ENCODE peak calls at places on chromosome 9, in four cellular contexts. O is AG04450, R is fibroblast of pulmonary artery, K is NCI-H1417. W is an unnamed sample.
A peak's percentile ranks its signal among the peaks of the same experiment; 100 is the strongest.

GRCh38 chr9:134658378-134658955 is 16.9 kb downstream of the COL5A1 start:
- DNase-seq in K (no peak), O (no peak), R (no peak), W (no peak)

GRCh38 chr9:91898451-91899433 is 51.3 kb downstream of the ROR2 start:
- DNase-seq in O (no peak), R (peak; percentile 57), K (peak; percentile 87), W (no peak)

GRCh38 chr9:115739096-115739875 is 414.3 kb upstream of the PAPPA start:
- DNase-seq in O (no peak), R (peak; percentile 52), K (no peak), W (no peak)

GRCh38 chr9:125131778-125132177 is 11.6 kb downstream of the SCAI start:
- DNase-seq in O (no peak), R (no peak), K (no peak), W (no peak)

GRCh38 chr9:91421987-91422765 is 1.5 kb downstream of the NFIL3 start:
- DNase-seq in R (peak; percentile 48), K (peak; percentile 41), O (no peak), W (no peak)

GRCh38 chr9:106420511-106420944 is 442.4 kb upstream of the ZNF462 start:
- DNase-seq in O (no peak), R (no peak), K (no peak), W (peak; percentile 54)

GRCh38 chr9:37426846-37427245 is 4.3 kb downstream of the GRHPR start:
- DNase-seq in O (no peak), R (no peak), K (no peak), W (no peak)

GRCh38 chr9:92499701-92500100 is 17.4 kb upstream of the ASPN start:
- DNase-seq in R (no peak), K (no peak), O (no peak), W (no peak)

GRCh38 chr9:133153227-133154096 is 10.3 kb downstream of the GBGT1 start:
- DNase-seq in R (no peak), K (no peak), O (no peak), W (no peak)

GRCh38 chr9:114588671-114589526 is 1.3 kb downstream of the ATP6V1G1 start:
- DNase-seq in K (no peak), O (no peak), R (peak; percentile 43), W (no peak)

GRCh38 chr9:127172066-127172707 is 49.8 kb upstream of the ANGPTL2 start:
- DNase-seq in O (peak; percentile 32), K (no peak), R (no peak), W (no peak)

GRCh38 chr9:107681988-107682387 is 192.4 kb upstream of the KLF4 start:
- DNase-seq in R (no peak), K (no peak), O (no peak), W (no peak)

GRCh38 chr9:75376855-75377254 is 288.5 kb downstream of the OSTF1 start:
- DNase-seq in R (no peak), O (no peak), K (no peak), W (no peak)

GRCh38 chr9:110153431-110153830 is 54.5 kb downstream of the C9orf152 start:
- DNase-seq in O (no peak), K (no peak), R (no peak), W (no peak)

GRCh38 chr9:73872693-73873092 is 624.4 kb upstream of the RORB start:
- DNase-seq in R (no peak), K (no peak), O (no peak), W (no peak)

GRCh38 chr9:136996361-136997281 is at the start of gene CLIC3:
- DNase-seq in K (peak; percentile 34), R (no peak), O (no peak), W (no peak)

GRCh38 chr9:35660966-35661413 is 2.9 kb downstream of the CCDC107 start:
- DNase-seq in R (peak; percentile 56), O (no peak), K (no peak), W (no peak)

GRCh38 chr9:95773061-95773433 is 102.4 kb upstream of the ERCC6L2 start:
- DNase-seq in O (no peak), K (no peak), R (no peak), W (no peak)

GRCh38 chr9:124262596-124263045 is 4.9 kb downstream of the NEK6 start:
- DNase-seq in O (no peak), R (peak; percentile 68), K (no peak), W (no peak)

GRCh38 chr9:112569186-112569585 is 82.6 kb downstream of the KIAA1958 start:
- DNase-seq in K (no peak), O (peak; percentile 32), R (peak; percentile 68), W (peak; percentile 77)

GRCh38 chr9:135671591-135672041 is 8.5 kb downstream of the LCN9 start:
- DNase-seq in O (no peak), R (no peak), K (no peak), W (no peak)

GRCh38 chr9:131015876-131016397 is 7.0 kb downstream of the LAMC3 start:
- DNase-seq in O (no peak), K (no peak), R (no peak), W (no peak)

GRCh38 chr9:100595391-100596199 is 17.7 kb downstream of the CAVIN4 start:
- DNase-seq in O (no peak), R (peak; percentile 79), K (peak; percentile 53), W (no peak)

GRCh38 chr9:125494555-125494920 is 212.5 kb downstream of the MAPKAP1 start:
- DNase-seq in R (no peak), O (peak; percentile 30), K (no peak), W (no peak)

GRCh38 chr9:135332979-135333748 is 146.4 kb upstream of the PPP1R26 start:
- DNase-seq in K (no peak), O (no peak), R (no peak), W (no peak)

GRCh38 chr9:75229605-75230332 is 141.5 kb downstream of the OSTF1 start:
- DNase-seq in K (no peak), O (no peak), R (peak; percentile 24), W (no peak)

GRCh38 chr9:106535439-106535838 is 327.5 kb upstream of the ZNF462 start:
- DNase-seq in O (no peak), K (no peak), R (no peak), W (no peak)

GRCh38 chr9:34338664-34339063 is 9.3 kb downstream of the NUDT2 start:
- DNase-seq in K (no peak), O (no peak), R (no peak), W (no peak)

GRCh38 chr9:8857330-8858249 is 1058.0 kb upstream of the DMAC1 start:
- DNase-seq in K (peak; percentile 74), O (no peak), R (peak; percentile 32), W (no peak)

GRCh38 chr9:133460405-133461175 is 812 bp downstream of the CACFD1 start:
- DNase-seq in O (no peak), R (peak; percentile 24), K (peak; percentile 90), W (no peak)

GRCh38 chr9:22008662-22009562 is at the start of gene CDKN2B:
- DNase-seq in R (peak; percentile 98), O (peak; percentile 92), K (no peak), W (peak; percentile 84)

GRCh38 chr9:111094433-111095421 is 56.5 kb upstream of the LPAR1 start:
- DNase-seq in K (no peak), R (peak; percentile 64), O (peak; percentile 44), W (peak; percentile 56)

GRCh38 chr9:34275811-34276210 is 53.3 kb downstream of the KIF24 start:
- DNase-seq in O (no peak), R (no peak), K (no peak), W (no peak)

GRCh38 chr9:83030391-83031107 is 32.4 kb downstream of the RASEF start:
- DNase-seq in R (no peak), K (no peak), O (no peak), W (no peak)

GRCh38 chr9:71285191-71285656 is 163.8 kb upstream of the TRPM3 start:
- DNase-seq in R (peak; percentile 74), O (peak; percentile 33), K (peak; percentile 70), W (peak; percentile 1)

GRCh38 chr9:98037362-98037761 is 19.2 kb upstream of the NANS start:
- DNase-seq in O (no peak), K (no peak), R (peak; percentile 67), W (no peak)

GRCh38 chr9:91817106-91817492 is 132.9 kb downstream of the ROR2 start:
- DNase-seq in K (no peak), R (no peak), O (no peak), W (no peak)

GRCh38 chr9:111920531-111920930 is 23.9 kb downstream of the UGCG start:
- DNase-seq in R (no peak), O (no peak), K (no peak), W (no peak)

GRCh38 chr9:131886839-131887238 is 147.0 kb upstream of the RAPGEF1 start:
- DNase-seq in K (no peak), O (peak; percentile 32), R (peak; percentile 16), W (peak; percentile 4)